ENCODE peak calls at places on chromosomes 11 and 22, in six cellular contexts. One of them, this sample, is unnamed.

GRCh38 chr11:10293423-10294288 is at the start of gene SBF2:
- DNase-seq in Caki2: peak; percentile 79
- DNase-seq in amniotic stem cell: peak; percentile 75
- DNase-seq in HT-29: peak; percentile 85
- DNase-seq in NCI-H774: peak; percentile 73
- DNase-seq in NCI-H1048: peak; percentile 78
- DNase-seq in this sample: peak; percentile 73

GRCh38 chr11:8060801-8061554 is 20.0 kb upstream of the TUB start:
- DNase-seq in amniotic stem cell: no peak
- DNase-seq in HT-29: no peak
- DNase-seq in NCI-H1048: no peak
- DNase-seq in NCI-H774: no peak
- DNase-seq in Caki2: no peak
- DNase-seq in this sample: no peak

GRCh38 chr11:106249857-106250256 is 172.4 kb downstream of the AASDHPPT start:
- DNase-seq in NCI-H774: no peak
- DNase-seq in amniotic stem cell: no peak
- DNase-seq in NCI-H1048: no peak
- DNase-seq in Caki2: no peak
- DNase-seq in HT-29: no peak
- DNase-seq in this sample: no peak

GRCh38 chr11:116725434-116726221 is 47.2 kb downstream of the BUD13 start:
- DNase-seq in Caki2: no peak
- DNase-seq in NCI-H774: no peak
- DNase-seq in amniotic stem cell: no peak
- DNase-seq in NCI-H1048: no peak
- DNase-seq in HT-29: no peak
- DNase-seq in this sample: peak; percentile 20

GRCh38 chr11:11577246-11577855 is 44.5 kb downstream of the GALNT18 start:
- DNase-seq in amniotic stem cell: no peak
- DNase-seq in NCI-H774: no peak
- DNase-seq in NCI-H1048: no peak
- DNase-seq in HT-29: no peak
- DNase-seq in Caki2: no peak
- DNase-seq in this sample: no peak

GRCh38 chr11:116517584-116517983 is 255.2 kb downstream of the BUD13 start:
- DNase-seq in NCI-H774: no peak
- DNase-seq in amniotic stem cell: no peak
- DNase-seq in HT-29: no peak
- DNase-seq in NCI-H1048: no peak
- DNase-seq in Caki2: no peak
- DNase-seq in this sample: no peak

GRCh38 chr22:21876486-21877176 is 9.2 kb upstream of the MAPK1 start:
- DNase-seq in NCI-H1048: no peak
- DNase-seq in HT-29: no peak
- DNase-seq in NCI-H774: no peak
- DNase-seq in amniotic stem cell: no peak
- DNase-seq in Caki2: no peak
- DNase-seq in this sample: peak; percentile 48

GRCh38 chr22:43890901-43891331 is 897 bp downstream of the PNPLA5 start:
- DNase-seq in HT-29: no peak
- DNase-seq in amniotic stem cell: no peak
- DNase-seq in Caki2: no peak
- DNase-seq in NCI-H1048: no peak
- DNase-seq in NCI-H774: no peak
- DNase-seq in this sample: no peak

GRCh38 chr22:30866811-30867271 is 101.7 kb downstream of the MORC2 start:
- DNase-seq in HT-29: no peak
- DNase-seq in NCI-H774: no peak
- DNase-seq in Caki2: no peak
- DNase-seq in NCI-H1048: no peak
- DNase-seq in amniotic stem cell: no peak
- DNase-seq in this sample: no peak